ENCODE peak calls at places on chromosomes 12 and 14, in four cellular contexts. D, A, W and K are unnamed samples.

GRCh38 chr12:82124711-82125110 is 233.5 kb downstream of the CCDC59 start:
- DNase-seq in D (no peak), A (no peak), W (no peak), K (no peak)

GRCh38 chr14:72855913-72856312 is 38.0 kb downstream of the DPF3 start:
- DNase-seq in A (no peak), W (no peak), D (no peak), K (peak; percentile 55)

GRCh38 chr12:131140697-131141096 is 187.0 kb downstream of the ADGRD1 start:
- DNase-seq in D (no peak), A (no peak), W (no peak), K (no peak)

GRCh38 chr12:132147423-132148367 is 3.4 kb downstream of the NOC4L start:
- DNase-seq in D (no peak), W (no peak), A (peak; percentile 5), K (no peak)

GRCh38 chr14:50944647-50945413 is 547 bp upstream of the PYGL start:
- DNase-seq in W (no peak), D (peak; percentile 50), A (peak; percentile 32), K (peak; percentile 63)

GRCh38 chr14:92352158-92352985 is 29.4 kb downstream of the SLC24A4 start:
- DNase-seq in D (no peak), A (no peak), W (no peak), K (no peak)

GRCh38 chr12:25135531-25136154 is 59.3 kb downstream of the DNAI7 start:
- DNase-seq in A (no peak), D (no peak), W (no peak), K (peak; percentile 8)

GRCh38 chr12:8956772-8957171 is 7.3 kb upstream of the M6PR start:
- DNase-seq in D (no peak), A (no peak), W (no peak), K (no peak)

GRCh38 chr14:79076428-79076827 is 906.3 kb downstream of the NRXN3 start:
- DNase-seq in D (no peak), A (no peak), W (no peak), K (no peak)
- TF ChIP-seq EP300 in D (no peak), A (no peak), W (no peak), K (no peak)

GRCh38 chr12:5581616-5582367 is 149.9 kb downstream of the NTF3 start:
- DNase-seq in D (no peak), A (no peak), W (no peak), K (no peak)
- H3K9me3 ChIP-seq in D (no peaks in the 10 kb centered on the region), A (no peaks in the 10 kb centered on the region), W (no peaks in the 10 kb centered on the region), K (no peaks in the 10 kb centered on the region)

DNA sequence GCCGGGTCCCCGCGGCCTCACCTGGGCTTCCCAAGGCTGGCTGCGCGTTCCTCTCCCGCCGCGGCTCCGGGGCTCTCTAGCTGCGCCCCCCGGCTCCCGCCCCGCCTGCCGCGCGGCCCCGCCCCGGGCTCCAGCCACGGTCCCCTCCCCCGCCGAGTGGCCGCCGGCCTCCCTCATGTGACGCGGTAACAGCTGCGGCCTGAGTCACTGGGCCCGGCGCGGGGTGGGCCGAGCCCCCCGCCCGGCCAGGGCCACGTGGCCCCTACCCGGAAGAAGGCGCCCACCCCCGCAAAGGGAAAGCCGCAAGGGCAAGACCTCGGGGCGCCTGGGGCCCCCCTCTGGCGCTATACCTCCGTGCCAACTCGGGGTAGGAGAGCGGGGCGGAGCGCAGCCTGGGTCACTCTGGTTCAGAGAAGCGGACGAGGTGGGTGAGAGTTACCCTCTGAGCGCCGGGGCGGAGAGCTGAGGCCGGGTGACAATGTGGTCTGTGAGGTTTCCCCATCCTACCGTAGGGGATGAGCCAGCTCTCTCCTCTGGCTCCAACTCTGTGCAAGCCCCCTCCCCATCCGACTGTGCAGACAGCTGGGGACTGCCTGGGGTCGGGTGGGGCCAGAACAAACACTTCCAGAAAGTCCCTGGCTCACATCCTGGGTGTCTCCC is at the start of gene CD63:
- DNase-seq in W (peak; percentile 94), D (peak; percentile 91), A (peak; percentile 90), K (peak; percentile 91)
- TF ChIP-seq EP300 in W (peak; percentile 89), D (no peak), A (peak; percentile 65), K (peak; percentile 56)

DNA sequence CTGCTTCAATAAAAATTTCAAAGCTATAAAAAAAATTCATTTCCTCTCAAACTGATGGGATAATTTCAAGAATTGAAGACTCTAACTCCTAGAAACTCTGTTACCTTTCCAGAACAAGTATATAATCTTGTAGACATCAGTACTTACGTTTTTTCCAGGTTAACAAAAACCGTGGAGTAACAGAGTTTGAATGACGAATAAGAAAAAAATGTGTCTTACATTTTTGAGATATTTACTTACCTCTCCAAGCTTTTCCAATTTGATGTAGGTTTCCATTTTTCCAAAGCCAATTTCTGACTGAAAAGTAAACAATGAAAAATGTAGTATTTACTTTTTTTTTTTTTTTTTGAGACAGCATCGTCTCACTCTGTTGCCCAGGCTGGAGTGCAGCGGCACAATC is 100.2 kb downstream of the CDK17 start:
- DNase-seq in W (no peak), A (no peak), D (no peak), K (no peak)
- H3K9me3 ChIP-seq in W (no peaks in the 10 kb centered on the region), A (no peaks in the 10 kb centered on the region), D (no peaks in the 10 kb centered on the region), K (no peaks in the 10 kb centered on the region)

DNA sequence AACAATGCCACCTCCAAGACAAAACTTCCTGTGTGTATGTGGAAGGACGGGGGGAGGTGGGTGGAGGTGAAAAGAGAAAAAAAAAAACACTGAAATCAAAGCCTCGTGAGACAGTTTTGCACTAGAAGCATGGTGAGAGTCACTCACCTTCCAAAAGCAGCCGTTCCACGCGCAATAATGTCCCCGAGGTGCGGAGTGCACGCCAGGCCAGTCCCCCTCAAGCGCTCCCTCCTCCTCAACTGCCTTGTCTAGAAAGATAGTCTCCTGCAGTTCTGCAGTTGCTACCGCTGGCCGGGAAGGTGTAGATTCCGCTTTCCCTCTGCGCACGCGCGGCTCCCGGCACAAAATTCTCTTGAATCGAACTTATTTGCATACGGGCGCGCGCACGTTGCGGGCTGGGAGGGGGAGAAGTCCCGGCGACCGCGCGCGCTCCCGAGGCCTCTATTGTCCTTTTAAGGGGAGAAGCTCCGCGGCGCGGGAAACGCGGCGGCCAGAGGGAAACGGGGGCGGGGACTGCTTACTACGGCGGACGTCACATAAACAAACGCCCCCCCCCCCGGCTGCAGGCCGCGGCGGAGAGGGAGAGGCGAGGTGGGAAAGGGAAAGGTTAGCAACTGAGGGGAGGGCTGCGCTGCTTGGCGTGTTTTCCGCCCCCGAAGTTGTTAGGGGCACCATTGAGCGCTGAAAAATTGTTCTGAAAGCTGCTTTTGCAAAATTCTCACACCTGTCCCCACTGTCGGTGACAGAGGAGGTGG is at the start of gene SINHCAF:
- DNase-seq in D (peak; percentile 100), A (peak; percentile 99), W (peak; percentile 100), K (peak; percentile 100)
- TF ChIP-seq EP300 in D (no peak), A (peak; percentile 52), W (no peak), K (no peak)